ENCODE peak calls at places on chromosomes 13 and 19, in eight cellular contexts. E, Z, U, P, S, T, J and M are unnamed samples.
A peak's percentile ranks its signal among the peaks of the same experiment; 100 is the strongest.

GRCh38 chr13:42312817-42313431 is 41.0 kb downstream of the AKAP11 start:
- DNase-seq in E (no peak), Z (no peak), U (no peak), P (no peak), S (no peak), T (no peak), J (no peak), M (no peak)

GRCh38 chr19:18507021-18507726 is 14.7 kb downstream of the ELL start:
- DNase-seq in E (no peak), Z (peak; percentile 74), U (peak; percentile 28), P (no peak), S (no peak), T (peak; percentile 46), J (no peak), M (peak; percentile 27)

GRCh38 chr13:44311011-44311481 is 62.6 kb upstream of the SERP2 start:
- DNase-seq in E (no peak), Z (peak; percentile 70), U (peak; percentile 63), P (no peak), S (peak; percentile 52), T (no peak), J (peak; percentile 6), M (peak; percentile 65)

GRCh38 chr13:39565036-39565949 is 37.7 kb downstream of the LHFPL6 start:
- DNase-seq in E (no peak), Z (no peak), U (peak; percentile 96), P (no peak), S (peak; percentile 95), T (peak; percentile 98), J (peak; percentile 30), M (peak; percentile 88)

GRCh38 chr19:3867971-3868769 is 668 bp downstream of the ZFR2 start:
- DNase-seq in E (no peak), Z (no peak), U (no peak), P (no peak), S (no peak), T (no peak), J (no peak), M (no peak)

GRCh38 chr13:113850722-113851479 is 13.0 kb downstream of the GAS6 start:
- DNase-seq in E (no peak), Z (no peak), U (no peak), P (no peak), S (no peak), T (no peak), J (no peak), M (no peak)

GRCh38 chr19:1291761-1292418 is 6.2 kb downstream of the EFNA2 start:
- DNase-seq in E (no peak), Z (no peak), U (no peak), P (no peak), S (no peak), T (no peak), J (no peak), M (no peak)

GRCh38 chr19:13176345-13176744 is 26.1 kb downstream of the IER2 start:
- DNase-seq in E (no peak), Z (no peak), U (no peak), P (no peak), S (no peak), T (peak; percentile 32), J (no peak), M (peak; percentile 62)

GRCh38 chr13:85528578-85529215 is 270.5 kb downstream of the SLITRK6 start:
- DNase-seq in E (no peak), Z (no peak), U (peak; percentile 83), P (no peak), S (peak; percentile 90), T (peak; percentile 93), J (no peak), M (peak; percentile 82)